ENCODE peak calls at places on chromosomes 11 and 22, in nine cellular contexts. B is AG10803, O is progenitor cell of endocrine pancreas, A is pancreas, V is PC-3, D is RWPE1, N is OCI-LY7, K is A549, S is Peyer's patch. Y is an unnamed sample.

GRCh38 chr11:118790357-118791014 is 478 bp downstream of the DDX6 start:
- DNase-seq in B (peak), K (peak), S (peak), V (peak), O (peak), A (no peak), N (peak), D (peak), Y (peak)

GRCh38 chr22:38718414-38718813 is 12.7 kb downstream of the GTPBP1 start:
- DNase-seq in B (peak), N (no peak), D (peak), S (peak), O (no peak), V (peak), A (peak), K (peak), Y (no peak)

GRCh38 chr11:116217006-116217405 is 555.8 kb downstream of the BUD13 start:
- DNase-seq in K (peak), S (peak), A (no peak), N (no peak), B (peak), V (peak), D (no peak), O (no peak), Y (no peak)

GRCh38 chr11:74870485-74870884 is 78.4 kb downstream of the XRRA1 start:
- DNase-seq in N (peak), A (no peak), V (peak), D (no peak), B (peak), K (peak), O (no peak), S (no peak), Y (no peak)

GRCh38 chr11:63843042-63843441 is 4.1 kb downstream of the MARK2 start:
- DNase-seq in S (no peak), V (no peak), O (no peak), K (no peak), N (no peak), D (no peak), B (peak), A (no peak), Y (no peak)

GRCh38 chr22:20312396-20313191 is 7.3 kb downstream of the DGCR6L start:
- DNase-seq in A (no peak), V (no peak), S (peak), D (no peak), K (no peak), N (no peak), B (no peak), O (peak), Y (peak)

GRCh38 chr11:104343578-104343977 is 179.6 kb upstream of the PDGFD start:
- DNase-seq in N (peak), A (no peak), D (peak), V (peak), K (peak), S (no peak), O (no peak), B (no peak), Y (no peak)

GRCh38 chr11:35214792-35215193 is 75.8 kb downstream of the CD44 start:
- DNase-seq in D (peak), K (peak), S (no peak), B (peak), V (peak), O (no peak), A (no peak), N (no peak), Y (no peak)

GRCh38 chr11:108558222-108558621 is 35.3 kb downstream of the EXPH5 start:
- DNase-seq in O (no peak), S (no peak), D (no peak), A (no peak), B (no peak), N (no peak), V (no peak), K (no peak), Y (no peak)

GRCh38 chr11:112024178-112024777 is 930 bp upstream of the DLAT start:
- DNase-seq in A (no peak), S (no peak), B (no peak), K (no peak), O (no peak), D (no peak), V (no peak), N (peak), Y (no peak)

GRCh38 chr11:73126804-73127480 is 15.2 kb downstream of the FCHSD2 start:
- DNase-seq in B (peak), N (no peak), V (no peak), K (no peak), S (no peak), D (no peak), A (no peak), O (no peak), Y (no peak)

GRCh38 chr11:9716275-9717039 is 52.6 kb downstream of the SWAP70 start:
- DNase-seq in D (no peak), K (peak), O (no peak), N (peak), B (peak), S (no peak), A (no peak), V (peak), Y (no peak)

GRCh38 chr11:115407496-115407895 is 96.7 kb downstream of the CADM1 start:
- DNase-seq in B (no peak), D (no peak), V (no peak), N (no peak), K (no peak), A (no peak), S (no peak), O (no peak), Y (no peak)

GRCh38 chr11:77884186-77884828 is 63.4 kb downstream of the AAMDC start:
- DNase-seq in V (no peak), B (peak), K (no peak), S (no peak), N (no peak), D (no peak), A (no peak), O (no peak), Y (no peak)

GRCh38 chr11:78045851-78046485 is 17.7 kb upstream of the THRSP start:
- DNase-seq in N (peak), A (peak), V (peak), D (peak), S (peak), B (peak), K (peak), O (peak), Y (peak)

GRCh38 chr11:114916406-114916805 is 238.1 kb downstream of the NXPE2 start:
- DNase-seq in S (no peak), D (no peak), N (no peak), O (no peak), A (no peak), B (no peak), K (no peak), V (no peak), Y (no peak)

GRCh38 chr11:93648168-93648567 is 13.3 kb upstream of the CEP295 start:
- DNase-seq in K (peak), B (peak), O (no peak), S (no peak), D (no peak), N (peak), V (peak), A (no peak), Y (no peak)

GRCh38 chr11:36441610-36442208 is 68.4 kb downstream of the TRAF6 start:
- DNase-seq in B (no peak), D (no peak), K (no peak), V (no peak), O (no peak), A (no peak), N (no peak), S (no peak), Y (no peak)

GRCh38 chr11:42595856-42596255 is 715.9 kb upstream of the API5 start:
- DNase-seq in S (no peak), N (no peak), B (no peak), O (no peak), V (no peak), A (no peak), K (no peak), D (no peak), Y (no peak)

GRCh38 chr22:49717322-49717919 is 110.3 kb downstream of the BRD1 start:
- DNase-seq in V (no peak), D (no peak), B (no peak), S (no peak), N (no peak), O (no peak), K (no peak), A (no peak), Y (no peak)

GRCh38 chr22:24819941-24820461 is 14.0 kb downstream of the SGSM1 start:
- DNase-seq in N (no peak), D (no peak), S (peak), V (peak), B (no peak), K (peak), A (peak), O (no peak), Y (no peak)

GRCh38 chr11:113974741-113975470 is at the start of gene HTR3A:
- DNase-seq in A (peak), K (no peak), O (peak), B (no peak), V (peak), S (peak), D (peak), N (no peak), Y (no peak)

DNA sequence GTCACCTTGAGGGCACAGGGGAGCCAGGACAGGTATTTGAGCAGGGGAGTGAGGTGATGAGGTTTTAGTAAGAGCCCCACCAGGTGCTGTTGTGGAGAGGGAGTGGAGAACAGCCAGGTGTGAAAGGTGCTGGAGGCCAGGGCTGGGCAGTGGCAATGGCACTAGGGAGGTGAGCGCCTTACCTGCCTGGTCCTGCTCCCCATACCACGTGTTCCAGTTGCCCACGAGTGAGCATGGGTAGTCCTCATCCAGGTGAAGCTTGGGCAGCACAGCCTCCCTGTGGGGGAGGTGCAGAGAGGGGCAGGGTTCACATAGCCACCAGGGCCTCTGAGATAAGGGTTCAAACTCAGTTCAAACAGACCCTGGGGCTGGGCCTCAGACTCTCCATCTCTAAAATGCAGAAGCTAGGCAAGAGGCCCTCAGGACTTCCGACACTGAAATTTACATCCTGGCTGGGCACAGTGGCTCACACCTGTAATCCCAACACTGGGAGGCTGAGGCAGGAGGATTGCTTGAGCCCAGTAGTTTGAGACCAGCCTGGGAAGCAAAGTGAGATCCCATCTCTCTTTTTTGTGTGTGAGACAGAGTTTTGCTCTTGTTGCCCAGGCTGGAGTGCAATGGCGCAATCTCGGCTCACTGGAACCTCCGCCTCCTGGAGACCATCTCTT is 11.8 kb downstream of the NIPSNAP1 start:
- DNase-seq in K (no peak), S (no peak), B (no peak), O (no peak), A (no peak), N (no peak), V (no peak), D (no peak), Y (no peak)
- TF ChIP-seq CTCF in K (no peak), S (no peak), B (no peak), O (no peak), A (no peak), N (no peak), V (no peak), D (no peak), Y (no peak)

GRCh38 chr22:17268501-17269223 is 49.4 kb upstream of the ADA2 start:
- DNase-seq in K (no peak), S (no peak), O (no peak), B (no peak), N (peak), D (no peak), A (no peak), V (no peak), Y (no peak)
- TF ChIP-seq CTCF in K (no peak), S (no peak), O (peak), B (no peak), N (peak), D (no peak), A (no peak), V (no peak), Y (no peak)

GRCh38 chr11:69166186-69167115 is 10.7 kb downstream of the SMIM38 start:
- DNase-seq in N (peak), S (peak), A (no peak), D (peak), O (no peak), B (peak), K (peak), V (peak), Y (no peak)
- TF ChIP-seq CTCF in N (no peak), S (no peak), A (no peak), D (no peak), O (no peak), B (peak), K (no peak), V (peak), Y (peak)

DNA sequence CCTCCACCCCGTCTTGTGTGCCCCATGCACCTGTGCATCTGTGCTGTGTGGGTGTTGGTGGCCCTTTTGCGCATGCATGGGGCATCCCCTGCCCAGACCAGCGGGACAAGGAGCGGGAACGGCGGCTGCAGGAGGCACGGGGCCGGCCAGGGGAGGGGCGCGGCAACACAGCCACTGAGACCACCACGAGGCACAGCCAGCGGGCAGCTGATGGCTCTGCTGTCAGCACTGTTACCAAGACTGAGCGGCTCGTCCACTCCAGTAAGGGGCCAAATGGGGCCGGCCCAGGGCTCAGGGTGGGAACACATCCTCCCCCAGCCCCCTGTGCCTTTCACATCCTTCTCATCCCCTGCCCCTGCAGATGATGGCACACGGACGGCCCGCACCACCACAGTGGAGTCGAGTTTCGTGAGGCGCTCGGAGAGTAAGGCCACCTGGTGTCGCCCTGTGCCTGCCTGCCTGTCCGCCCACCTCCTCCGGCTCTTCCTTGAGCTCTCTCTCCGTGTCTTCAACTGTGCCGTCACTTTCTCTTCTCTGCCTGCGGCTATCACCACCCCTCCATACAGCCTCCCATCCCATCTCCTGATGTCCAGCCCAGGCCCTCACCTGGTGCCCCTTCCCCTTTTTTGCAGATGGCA is 10.6 kb downstream of the SELENOM start:
- DNase-seq in A (peak), B (no peak), V (no peak), O (no peak), D (no peak), S (no peak), K (no peak), N (no peak), Y (no peak)
- TF ChIP-seq CTCF in A (no peak), B (no peak), V (no peak), O (no peak), D (no peak), S (no peak), K (no peak), N (no peak), Y (no peak)